ENCODE peak calls at places on chromosomes 1 and 21, in four cellular contexts. R is K562, G is GM12878, W is HepG2. C is an unnamed sample.

GRCh38 chr1:227134686-227135314 is 183.5 kb downstream of the CDC42BPA start:
- DNase-seq in W (no peak), G (no peak), R (no peak), C (no peak)

GRCh38 chr1:225962440-225962975 is 21.5 kb upstream of the LEFTY2 start:
- DNase-seq in W (peak), G (no peak), R (peak), C (peak)

GRCh38 chr1:219430419-219430818 is 182.5 kb downstream of the ZC3H11B start:
- DNase-seq in G (no peak), R (no peak), W (no peak), C (no peak)

GRCh38 chr1:22518379-22518778 is 44.9 kb upstream of the EPHA8 start:
- DNase-seq in W (no peak), G (no peak), R (no peak), C (no peak)

GRCh38 chr1:69776555-69776954 is 208.8 kb downstream of the LRRC7 start:
- DNase-seq in W (no peak), R (no peak), G (no peak), C (no peak)

GRCh38 chr1:45200435-45200834 is 6.0 kb downstream of the ZSWIM5 start:
- DNase-seq in W (no peak), R (no peak), G (no peak), C (no peak)

GRCh38 chr1:179105393-179105792 is 23.5 kb downstream of the TOR3A start:
- DNase-seq in G (no peak), R (peak), W (peak), C (peak)

GRCh38 chr1:36542962-36543515 is 60.3 kb upstream of the CSF3R start:
- DNase-seq in W (peak), R (no peak), G (no peak), C (no peak)

GRCh38 chr1:37905624-37906196 is 41.1 kb downstream of the INPP5B start:
- DNase-seq in R (no peak), W (no peak), G (no peak), C (no peak)

GRCh38 chr1:66335859-66336640 is 197.9 kb upstream of the SGIP1 start:
- DNase-seq in G (peak), W (no peak), R (no peak), C (peak)

GRCh38 chr1:118247593-118247992 is 62.6 kb upstream of the SPAG17 start:
- DNase-seq in W (peak), G (no peak), R (peak), C (peak)

GRCh38 chr1:224170748-224171478 is 12.1 kb upstream of the DEGS1 start:
- DNase-seq in G (no peak), R (no peak), W (peak), C (peak)

GRCh38 chr1:53265581-53265980 is 27.3 kb upstream of the MAGOH start:
- DNase-seq in G (no peak), W (no peak), R (no peak), C (no peak)
- TF ChIP-seq CHD4 in G (no peak), W (no peak), R (no peak), C (no peak)

DNA sequence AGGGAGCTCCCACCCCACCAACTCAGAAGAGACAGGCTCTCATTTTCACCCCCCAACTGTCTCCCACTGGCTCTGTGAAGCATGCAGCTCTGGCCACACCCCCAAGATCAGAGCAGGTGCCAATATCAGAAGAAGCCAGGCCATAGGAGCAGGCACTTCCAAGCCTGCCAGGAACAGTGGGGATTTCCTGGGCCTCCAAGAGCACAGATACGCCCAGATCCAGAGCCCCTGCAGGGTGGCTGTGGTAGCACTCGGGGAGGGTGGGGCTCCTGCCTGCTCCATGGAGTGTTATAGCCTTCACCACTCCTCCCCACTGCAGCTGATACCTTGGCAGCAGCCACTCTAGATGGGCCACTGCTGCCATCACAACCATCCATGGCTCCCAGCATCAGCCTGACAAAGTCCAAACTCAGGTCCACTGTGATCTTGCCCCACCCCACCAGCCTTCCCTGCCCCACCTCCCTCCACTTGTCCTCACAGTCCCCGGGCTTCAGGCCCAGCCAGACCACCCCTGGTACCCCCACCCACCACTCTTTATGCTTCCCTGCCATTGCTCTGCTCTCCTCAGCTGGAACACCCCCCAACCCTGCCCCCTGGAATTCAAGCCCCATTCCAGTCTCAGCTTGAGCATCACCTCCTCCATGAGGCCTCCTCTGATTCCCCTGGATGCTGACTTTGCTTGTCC is 448.3 kb downstream of the MATN1 start:
- DNase-seq in W (no peak), R (no peak), G (no peak), C (no peak)
- TF ChIP-seq SMC3 in W (no peak), R (no peak), G (no peak), C (no peak)

GRCh38 chr1:113226118-113226517 is 153.1 kb downstream of the LRIG2 start:
- DNase-seq in G (peak), R (no peak), W (no peak), C (no peak)
- TF ChIP-seq CHD4 in G (no peak), R (no peak), W (no peak), C (no peak)

GRCh38 chr1:216660561-216660960 is 62.7 kb downstream of the ESRRG start:
- DNase-seq in G (no peak), W (no peak), R (no peak), C (no peak)

GRCh38 chr1:216665891-216666290 is 57.3 kb downstream of the ESRRG start:
- DNase-seq in R (no peak), G (no peak), W (no peak), C (no peak)

GRCh38 chr1:216662681-216663080 is 60.5 kb downstream of the ESRRG start:
- DNase-seq in G (no peak), W (no peak), R (no peak), C (no peak)

GRCh38 chr1:216666431-216666830 is 56.8 kb downstream of the ESRRG start:
- DNase-seq in R (no peak), W (no peak), G (no peak), C (no peak)

GRCh38 chr1:216665381-216665780 is 57.8 kb downstream of the ESRRG start:
- DNase-seq in R (no peak), G (no peak), W (no peak), C (no peak)
- TF ChIP-seq SMC3 in R (no peak), G (no peak), W (no peak), C (no peak)

GRCh38 chr21:36704281-36704957 is 5.5 kb downstream of the SIM2 start:
- DNase-seq in G (no peak), R (no peak), W (no peak), C (no peak)

GRCh38 chr21:36706482-36706852 is 7.6 kb downstream of the SIM2 start:
- DNase-seq in G (no peak), W (no peak), R (no peak), C (no peak)

GRCh38 chr21:36703626-36704280 is 4.8 kb downstream of the SIM2 start:
- DNase-seq in R (no peak), W (no peak), G (no peak), C (no peak)

GRCh38 chr21:36705679-36706481 is 7.0 kb downstream of the SIM2 start:
- DNase-seq in W (no peak), G (no peak), R (peak), C (no peak)

GRCh38 chr21:36704958-36705678 is 6.2 kb downstream of the SIM2 start:
- DNase-seq in W (no peak), R (no peak), G (no peak), C (no peak)
- TF ChIP-seq CHD4 in W (no peak), R (no peak), G (no peak), C (no peak)

C was measured in A549.